ENCODE peak calls at places on chromosomes 13 and 19, in five cellular contexts. J is heart right ventricle; C is lower leg skin; L is CD4-positive, CD25-positive, alpha-beta regulatory T cell; N is aorta. D is an unnamed sample.

GRCh38 chr13:52345048-52345447 is 60.9 kb downstream of the THSD1 start:
- DNase-seq in J (no peak), C (no peak), L (no peak), N (no peak), D (no peak)

GRCh38 chr13:76894401-76895110 is 8.4 kb upstream of the KCTD12 start:
- DNase-seq in J (no peak), C (no peak), L (no peak), N (no peak), D (no peak)

GRCh38 chr13:91722267-91722884 is 324.0 kb downstream of the GPC5 start:
- DNase-seq in J (no peak), C (no peak), L (peak; percentile 2), N (no peak), D (no peak)

GRCh38 chr13:59962343-59962742 is 201.4 kb downstream of the DIAPH3 start:
- DNase-seq in J (no peak), C (no peak), L (no peak), N (no peak), D (no peak)

GRCh38 chr13:64505511-64505910 is 2724.6 kb downstream of the PCDH9 start:
- DNase-seq in J (no peak), C (no peak), L (no peak), N (no peak), D (no peak)

GRCh38 chr19:10230904-10231623 is at the start of gene S1PR2:
- DNase-seq in J (peak; percentile 86), C (peak; percentile 62), L (peak; percentile 72), N (peak; percentile 93), D (peak; percentile 65)

GRCh38 chr13:28044608-28045007 is 55.8 kb downstream of the FLT3 start:
- DNase-seq in J (no peak), C (no peak), L (no peak), N (no peak), D (no peak)

GRCh38 chr19:20607943-20608342 is 42.4 kb upstream of the ZNF737 start:
- DNase-seq in J (no peak), C (no peak), L (no peak), N (no peak), D (no peak)

GRCh38 chr19:51020988-51021651 is 1.6 kb upstream of the KLK10 start:
- DNase-seq in J (no peak), C (no peak), L (peak; percentile 11), N (peak; percentile 7), D (no peak)

GRCh38 chr19:1579222-1579621 is 11.1 kb upstream of the MEX3D start:
- DNase-seq in J (no peak), C (no peak), L (no peak), N (no peak), D (no peak)

GRCh38 chr19:49442793-49443365 is 1.6 kb upstream of the SLC17A7 start:
- DNase-seq in J (peak; percentile 98), C (peak; percentile 96), L (no peak), N (peak; percentile 99), D (peak; percentile 95)

GRCh38 chr19:19538767-19539166 is 702 bp downstream of the CILP2 start:
- DNase-seq in J (no peak), C (no peak), L (no peak), N (no peak), D (peak; percentile 14)

GRCh38 chr19:49889687-49890348 is 6.9 kb downstream of the IL4I1 start:
- DNase-seq in J (peak; percentile 80), C (no peak), L (peak; percentile 77), N (peak; percentile 93), D (peak; percentile 64)

GRCh38 chr19:57675881-57676280 is 5.9 kb upstream of the ZNF551 start:
- DNase-seq in J (no peak), C (no peak), L (no peak), N (no peak), D (no peak)

GRCh38 chr19:4547303-4548237 is 7.7 kb upstream of the LRG1 start:
- DNase-seq in J (no peak), C (no peak), L (no peak), N (no peak), D (peak; percentile 63)

GRCh38 chr13:84446972-84447700 is 564.9 kb upstream of the SLITRK1 start:
- DNase-seq in J (no peak), C (no peak), L (no peak), N (no peak), D (no peak)

GRCh38 chr13:29428310-29428991 is 167.0 kb downstream of the SLC7A1 start:
- DNase-seq in J (peak; percentile 53), C (no peak), L (no peak), N (peak; percentile 78), D (peak; percentile 62)

GRCh38 chr13:30019648-30020626 is 169.5 kb upstream of the UBL3 start:
- DNase-seq in J (no peak), C (no peak), L (no peak), N (no peak), D (no peak)

GRCh38 chr19:56642711-56643459 is at the start of gene SMIM17:
- DNase-seq in J (no peak), C (no peak), L (no peak), N (no peak), D (no peak)

GRCh38 chr13:96238861-96239260 is 149.0 kb downstream of the HS6ST3 start:
- DNase-seq in J (no peak), C (no peak), L (no peak), N (no peak), D (no peak)

GRCh38 chr13:65854431-65854830 is 1375.7 kb downstream of the PCDH9 start:
- DNase-seq in J (no peak), C (no peak), L (no peak), N (no peak), D (no peak)

GRCh38 chr13:26575244-26575643 is 17.8 kb downstream of the WASF3 start:
- DNase-seq in J (no peak), C (no peak), L (no peak), N (no peak), D (no peak)

GRCh38 chr19:48249502-48250014 is 6.2 kb downstream of the CARD8 start:
- DNase-seq in J (peak; percentile 42), C (peak; percentile 33), L (peak; percentile 78), N (no peak), D (peak; percentile 43)

GRCh38 chr19:30790048-30790680 is 418.0 kb downstream of the ZNF536 start:
- DNase-seq in J (no peak), C (peak; percentile 8), L (no peak), N (no peak), D (no peak)

GRCh38 chr19:44548736-44549135 is 19.3 kb upstream of the CEACAM20 start:
- DNase-seq in J (no peak), C (no peak), L (no peak), N (no peak), D (no peak)

DNA sequence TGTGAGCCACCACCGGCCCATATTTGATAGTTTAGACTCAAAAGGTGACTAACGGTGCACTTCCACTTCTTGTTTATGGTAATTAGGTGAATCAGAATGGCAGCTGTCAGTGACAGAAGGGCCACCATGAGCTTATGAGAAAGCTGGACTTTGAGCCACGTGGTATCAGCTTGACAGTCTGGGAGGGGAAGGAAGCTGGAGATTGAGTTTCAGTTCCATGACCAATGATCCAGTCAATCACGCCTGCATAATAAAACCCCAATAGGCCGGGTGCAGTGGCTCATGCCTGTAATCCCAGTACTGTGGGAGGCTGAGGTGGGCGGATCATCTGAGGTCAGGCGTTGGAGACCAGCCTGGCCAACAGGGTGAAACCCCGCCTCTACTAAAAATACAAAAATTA is 8.2 kb downstream of the EID2B start:
- DNase-seq in J (no peak), C (no peak), L (no peak), N (peak; percentile 14), D (no peak)
- H3K4me3 ChIP-seq in J (no peak overlapping the region), C (no peak overlapping the region), L (no peak overlapping the region), N (no peak overlapping the region), D (no peak overlapping the region)

GRCh38 chr13:45121421-45121820 is 1.1 kb downstream of the GTF2F2 start:
- DNase-seq in J (no peak), C (no peak), L (peak; percentile 1), N (no peak), D (no peak)
- H3K4me3 ChIP-seq in J (peak overlapping the region; percentile 93), C (no peak overlapping the region), L (peak overlapping the region; percentile 100), N (peak overlapping the region; percentile 98), D (peak overlapping the region; percentile 47)

GRCh38 chr13:99506632-99507031 is 5.4 kb downstream of the TM9SF2 start:
- DNase-seq in J (no peak), C (no peak), L (no peak), N (no peak), D (no peak)
- H3K4me3 ChIP-seq in J (no peak overlapping the region), C (no peak overlapping the region), L (peak overlapping the region; percentile 41), N (no peak overlapping the region), D (no peak overlapping the region)

DNA sequence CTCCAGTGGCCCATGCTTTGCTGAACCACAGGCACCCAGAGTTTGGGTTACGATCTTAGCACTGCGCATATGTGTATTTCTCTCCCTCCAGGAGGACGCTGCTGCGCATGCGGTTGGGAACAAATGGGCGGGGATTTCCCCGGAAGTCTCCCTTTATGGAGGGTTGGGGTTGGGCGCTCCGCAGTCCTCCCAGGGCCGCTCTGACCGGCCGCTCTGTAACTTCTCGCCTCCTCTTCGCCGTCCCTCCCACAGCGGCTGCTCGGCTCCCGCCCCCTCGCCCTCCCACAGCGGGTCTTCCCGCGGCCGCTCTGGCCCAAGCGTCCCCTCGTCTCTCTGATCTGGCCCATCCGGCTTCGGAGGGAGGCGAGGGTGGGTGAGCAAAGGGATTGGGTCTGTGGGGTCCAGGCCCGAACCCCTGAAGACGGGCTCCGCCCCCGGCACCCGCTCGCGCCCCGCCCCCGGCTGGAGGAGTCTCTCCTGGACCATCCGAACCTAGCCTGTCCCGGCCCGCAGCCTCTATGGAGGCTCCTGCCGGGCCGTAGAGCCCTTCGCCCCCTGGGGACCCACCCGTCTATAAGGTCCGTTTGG is at the start of gene MEGF8:
- DNase-seq in J (peak; percentile 98), C (peak; percentile 96), L (peak; percentile 98), N (peak; percentile 99), D (peak; percentile 99)
- H3K4me3 ChIP-seq in J (peak within 1 kb of the TSS; percentile 85), C (peak within 1 kb of the TSS; percentile 82), L (peak within 1 kb of the TSS; percentile 72), N (peak within 1 kb of the TSS; percentile 69), D (peak within 1 kb of the TSS; percentile 93)

GRCh38 chr13:94710081-94710809 is 2.1 kb downstream of the SOX21 start:
- DNase-seq in J (no peak), C (no peak), L (no peak), N (no peak), D (no peak)
- H3K4me3 ChIP-seq in J (no peak overlapping the region), C (no peak overlapping the region), L (no peak overlapping the region), N (no peak overlapping the region), D (no peak overlapping the region)